ENCODE peak calls at places on chromosomes 13 and 19, in four cellular contexts. One of them, this sample, is unnamed.

GRCh38 chr19:35216833-35217707 is 11.5 kb downstream of the FAM187B start:
- DNase-seq in activated CD4-positive, alpha-beta T cell treated with anti-CD3 and anti-CD28 coated beads, Interleukin-2, amount 50 U/mL, for 1 hour: peak
- DNase-seq in stimulated activated CD4-positive, alpha-beta T cell treated with anti-CD3 and anti-CD28 coated beads, TNF-alpha, amount 100 ng/mL, for 4 hours: no peak
- DNase-seq in H7: peak
- DNase-seq in this sample: peak

GRCh38 chr19:16285769-16286564 is 38.7 kb upstream of the KLF2 start:
- DNase-seq in stimulated activated CD4-positive, alpha-beta T cell treated with anti-CD3 and anti-CD28 coated beads, TNF-alpha, amount 100 ng/mL, for 4 hours: no peak
- DNase-seq in H7: peak
- DNase-seq in activated CD4-positive, alpha-beta T cell treated with anti-CD3 and anti-CD28 coated beads, Interleukin-2, amount 50 U/mL, for 1 hour: no peak
- DNase-seq in this sample: peak

GRCh38 chr19:5993516-5994406 is 15.8 kb upstream of the RANBP3 start:
- DNase-seq in stimulated activated CD4-positive, alpha-beta T cell treated with anti-CD3 and anti-CD28 coated beads, TNF-alpha, amount 100 ng/mL, for 4 hours: no peak
- DNase-seq in H7: peak
- DNase-seq in activated CD4-positive, alpha-beta T cell treated with anti-CD3 and anti-CD28 coated beads, Interleukin-2, amount 50 U/mL, for 1 hour: no peak
- DNase-seq in this sample: no peak

GRCh38 chr19:11421607-11422098 is 2.5 kb upstream of the RGL3 start:
- DNase-seq in stimulated activated CD4-positive, alpha-beta T cell treated with anti-CD3 and anti-CD28 coated beads, TNF-alpha, amount 100 ng/mL, for 4 hours: no peak
- DNase-seq in H7: peak
- DNase-seq in activated CD4-positive, alpha-beta T cell treated with anti-CD3 and anti-CD28 coated beads, Interleukin-2, amount 50 U/mL, for 1 hour: no peak
- DNase-seq in this sample: peak

GRCh38 chr13:43835701-43836100 is 43.8 kb downstream of the CCDC122 start:
- DNase-seq in stimulated activated CD4-positive, alpha-beta T cell treated with anti-CD3 and anti-CD28 coated beads, TNF-alpha, amount 100 ng/mL, for 4 hours: no peak
- DNase-seq in activated CD4-positive, alpha-beta T cell treated with anti-CD3 and anti-CD28 coated beads, Interleukin-2, amount 50 U/mL, for 1 hour: no peak
- DNase-seq in H7: no peak
- DNase-seq in this sample: no peak

GRCh38 chr19:3990815-3991117 is 5.5 kb upstream of the EEF2 start:
- DNase-seq in stimulated activated CD4-positive, alpha-beta T cell treated with anti-CD3 and anti-CD28 coated beads, TNF-alpha, amount 100 ng/mL, for 4 hours: no peak
- DNase-seq in H7: no peak
- DNase-seq in activated CD4-positive, alpha-beta T cell treated with anti-CD3 and anti-CD28 coated beads, Interleukin-2, amount 50 U/mL, for 1 hour: no peak
- DNase-seq in this sample: no peak

GRCh38 chr19:47891923-47892666 is 6.0 kb upstream of the SULT2A1 start:
- DNase-seq in stimulated activated CD4-positive, alpha-beta T cell treated with anti-CD3 and anti-CD28 coated beads, TNF-alpha, amount 100 ng/mL, for 4 hours: no peak
- DNase-seq in activated CD4-positive, alpha-beta T cell treated with anti-CD3 and anti-CD28 coated beads, Interleukin-2, amount 50 U/mL, for 1 hour: no peak
- DNase-seq in H7: peak
- DNase-seq in this sample: no peak

GRCh38 chr19:2123682-2124387 is 27.1 kb downstream of the IZUMO4 start:
- DNase-seq in stimulated activated CD4-positive, alpha-beta T cell treated with anti-CD3 and anti-CD28 coated beads, TNF-alpha, amount 100 ng/mL, for 4 hours: no peak
- DNase-seq in activated CD4-positive, alpha-beta T cell treated with anti-CD3 and anti-CD28 coated beads, Interleukin-2, amount 50 U/mL, for 1 hour: peak
- DNase-seq in H7: peak
- DNase-seq in this sample: peak

GRCh38 chr19:6800991-6801396 is 28.5 kb downstream of the VAV1 start:
- DNase-seq in activated CD4-positive, alpha-beta T cell treated with anti-CD3 and anti-CD28 coated beads, Interleukin-2, amount 50 U/mL, for 1 hour: no peak
- DNase-seq in stimulated activated CD4-positive, alpha-beta T cell treated with anti-CD3 and anti-CD28 coated beads, TNF-alpha, amount 100 ng/mL, for 4 hours: no peak
- DNase-seq in H7: no peak
- DNase-seq in this sample: peak

GRCh38 chr19:40776364-40776763 is 1.0 kb downstream of the MIA start:
- DNase-seq in stimulated activated CD4-positive, alpha-beta T cell treated with anti-CD3 and anti-CD28 coated beads, TNF-alpha, amount 100 ng/mL, for 4 hours: no peak
- DNase-seq in activated CD4-positive, alpha-beta T cell treated with anti-CD3 and anti-CD28 coated beads, Interleukin-2, amount 50 U/mL, for 1 hour: no peak
- DNase-seq in H7: no peak
- DNase-seq in this sample: no peak

GRCh38 chr13:91767681-91768080 is 369.3 kb downstream of the GPC5 start:
- DNase-seq in stimulated activated CD4-positive, alpha-beta T cell treated with anti-CD3 and anti-CD28 coated beads, TNF-alpha, amount 100 ng/mL, for 4 hours: no peak
- DNase-seq in activated CD4-positive, alpha-beta T cell treated with anti-CD3 and anti-CD28 coated beads, Interleukin-2, amount 50 U/mL, for 1 hour: no peak
- DNase-seq in H7: no peak
- DNase-seq in this sample: no peak

GRCh38 chr13:42707596-42707995 is 73.8 kb upstream of the FAM216B start:
- DNase-seq in stimulated activated CD4-positive, alpha-beta T cell treated with anti-CD3 and anti-CD28 coated beads, TNF-alpha, amount 100 ng/mL, for 4 hours: no peak
- DNase-seq in H7: no peak
- DNase-seq in activated CD4-positive, alpha-beta T cell treated with anti-CD3 and anti-CD28 coated beads, Interleukin-2, amount 50 U/mL, for 1 hour: no peak
- DNase-seq in this sample: no peak

GRCh38 chr13:50425772-50426171 is 410.5 kb downstream of the KCNRG start:
- DNase-seq in activated CD4-positive, alpha-beta T cell treated with anti-CD3 and anti-CD28 coated beads, Interleukin-2, amount 50 U/mL, for 1 hour: no peak
- DNase-seq in H7: no peak
- DNase-seq in stimulated activated CD4-positive, alpha-beta T cell treated with anti-CD3 and anti-CD28 coated beads, TNF-alpha, amount 100 ng/mL, for 4 hours: no peak
- DNase-seq in this sample: no peak

GRCh38 chr19:4567584-4568071 is 8.1 kb upstream of the SEMA6B start:
- DNase-seq in stimulated activated CD4-positive, alpha-beta T cell treated with anti-CD3 and anti-CD28 coated beads, TNF-alpha, amount 100 ng/mL, for 4 hours: peak
- DNase-seq in activated CD4-positive, alpha-beta T cell treated with anti-CD3 and anti-CD28 coated beads, Interleukin-2, amount 50 U/mL, for 1 hour: peak
- DNase-seq in H7: peak
- DNase-seq in this sample: peak

GRCh38 chr19:33445752-33446070 is 72.2 kb downstream of the CEBPG start:
- DNase-seq in H7: no peak
- DNase-seq in activated CD4-positive, alpha-beta T cell treated with anti-CD3 and anti-CD28 coated beads, Interleukin-2, amount 50 U/mL, for 1 hour: no peak
- DNase-seq in stimulated activated CD4-positive, alpha-beta T cell treated with anti-CD3 and anti-CD28 coated beads, TNF-alpha, amount 100 ng/mL, for 4 hours: no peak
- DNase-seq in this sample: no peak

GRCh38 chr13:20514866-20515265 is 10.8 kb downstream of the CRYL1 start:
- DNase-seq in H7: no peak
- DNase-seq in stimulated activated CD4-positive, alpha-beta T cell treated with anti-CD3 and anti-CD28 coated beads, TNF-alpha, amount 100 ng/mL, for 4 hours: no peak
- DNase-seq in activated CD4-positive, alpha-beta T cell treated with anti-CD3 and anti-CD28 coated beads, Interleukin-2, amount 50 U/mL, for 1 hour: no peak
- DNase-seq in this sample: no peak

GRCh38 chr19:51102991-51103390 is 5.2 kb downstream of the CTU1 start:
- DNase-seq in stimulated activated CD4-positive, alpha-beta T cell treated with anti-CD3 and anti-CD28 coated beads, TNF-alpha, amount 100 ng/mL, for 4 hours: no peak
- DNase-seq in H7: no peak
- DNase-seq in activated CD4-positive, alpha-beta T cell treated with anti-CD3 and anti-CD28 coated beads, Interleukin-2, amount 50 U/mL, for 1 hour: no peak
- DNase-seq in this sample: no peak

GRCh38 chr19:20186163-20186562 is 19.1 kb downstream of the ZNF486 start:
- DNase-seq in stimulated activated CD4-positive, alpha-beta T cell treated with anti-CD3 and anti-CD28 coated beads, TNF-alpha, amount 100 ng/mL, for 4 hours: no peak
- DNase-seq in H7: no peak
- DNase-seq in activated CD4-positive, alpha-beta T cell treated with anti-CD3 and anti-CD28 coated beads, Interleukin-2, amount 50 U/mL, for 1 hour: no peak
- DNase-seq in this sample: no peak

GRCh38 chr19:46746281-46746965 is at the start of gene STRN4:
- DNase-seq in stimulated activated CD4-positive, alpha-beta T cell treated with anti-CD3 and anti-CD28 coated beads, TNF-alpha, amount 100 ng/mL, for 4 hours: peak
- DNase-seq in activated CD4-positive, alpha-beta T cell treated with anti-CD3 and anti-CD28 coated beads, Interleukin-2, amount 50 U/mL, for 1 hour: peak
- DNase-seq in H7: peak
- DNase-seq in this sample: peak

GRCh38 chr13:18212873-18213272 is 968.8 kb downstream of the TUBA3C start:
- DNase-seq in stimulated activated CD4-positive, alpha-beta T cell treated with anti-CD3 and anti-CD28 coated beads, TNF-alpha, amount 100 ng/mL, for 4 hours: no peak
- DNase-seq in activated CD4-positive, alpha-beta T cell treated with anti-CD3 and anti-CD28 coated beads, Interleukin-2, amount 50 U/mL, for 1 hour: peak
- DNase-seq in H7: no peak
- DNase-seq in this sample: no peak

GRCh38 chr13:99652901-99653300 is 151.6 kb downstream of the TM9SF2 start:
- DNase-seq in stimulated activated CD4-positive, alpha-beta T cell treated with anti-CD3 and anti-CD28 coated beads, TNF-alpha, amount 100 ng/mL, for 4 hours: no peak
- DNase-seq in H7: no peak
- DNase-seq in activated CD4-positive, alpha-beta T cell treated with anti-CD3 and anti-CD28 coated beads, Interleukin-2, amount 50 U/mL, for 1 hour: no peak
- DNase-seq in this sample: no peak

GRCh38 chr13:88153353-88153752 is 482.2 kb downstream of the SLITRK5 start:
- DNase-seq in H7: no peak
- DNase-seq in stimulated activated CD4-positive, alpha-beta T cell treated with anti-CD3 and anti-CD28 coated beads, TNF-alpha, amount 100 ng/mL, for 4 hours: no peak
- DNase-seq in activated CD4-positive, alpha-beta T cell treated with anti-CD3 and anti-CD28 coated beads, Interleukin-2, amount 50 U/mL, for 1 hour: no peak
- DNase-seq in this sample: no peak

GRCh38 chr13:97496511-97496910 is 62.5 kb downstream of the RAP2A start:
- DNase-seq in activated CD4-positive, alpha-beta T cell treated with anti-CD3 and anti-CD28 coated beads, Interleukin-2, amount 50 U/mL, for 1 hour: no peak
- DNase-seq in H7: no peak
- DNase-seq in stimulated activated CD4-positive, alpha-beta T cell treated with anti-CD3 and anti-CD28 coated beads, TNF-alpha, amount 100 ng/mL, for 4 hours: no peak
- DNase-seq in this sample: no peak

GRCh38 chr19:49830766-49831165 is 12.7 kb downstream of the MED25 start:
- DNase-seq in H7: peak
- DNase-seq in stimulated activated CD4-positive, alpha-beta T cell treated with anti-CD3 and anti-CD28 coated beads, TNF-alpha, amount 100 ng/mL, for 4 hours: no peak
- DNase-seq in activated CD4-positive, alpha-beta T cell treated with anti-CD3 and anti-CD28 coated beads, Interleukin-2, amount 50 U/mL, for 1 hour: no peak
- DNase-seq in this sample: no peak

GRCh38 chr13:27810461-27810860 is 18.2 kb downstream of the GSX1 start:
- DNase-seq in H7: no peak
- DNase-seq in stimulated activated CD4-positive, alpha-beta T cell treated with anti-CD3 and anti-CD28 coated beads, TNF-alpha, amount 100 ng/mL, for 4 hours: no peak
- DNase-seq in activated CD4-positive, alpha-beta T cell treated with anti-CD3 and anti-CD28 coated beads, Interleukin-2, amount 50 U/mL, for 1 hour: no peak
- DNase-seq in this sample: no peak

GRCh38 chr13:75076476-75076875 is 405.5 kb downstream of the TBC1D4 start:
- DNase-seq in H7: no peak
- DNase-seq in stimulated activated CD4-positive, alpha-beta T cell treated with anti-CD3 and anti-CD28 coated beads, TNF-alpha, amount 100 ng/mL, for 4 hours: no peak
- DNase-seq in activated CD4-positive, alpha-beta T cell treated with anti-CD3 and anti-CD28 coated beads, Interleukin-2, amount 50 U/mL, for 1 hour: no peak
- DNase-seq in this sample: no peak

GRCh38 chr13:40518481-40518882 is 148.0 kb downstream of the FOXO1 start:
- DNase-seq in stimulated activated CD4-positive, alpha-beta T cell treated with anti-CD3 and anti-CD28 coated beads, TNF-alpha, amount 100 ng/mL, for 4 hours: peak
- DNase-seq in activated CD4-positive, alpha-beta T cell treated with anti-CD3 and anti-CD28 coated beads, Interleukin-2, amount 50 U/mL, for 1 hour: peak
- DNase-seq in H7: no peak
- DNase-seq in this sample: no peak

GRCh38 chr13:109922518-109922917 is 136.1 kb upstream of the IRS2 start:
- DNase-seq in activated CD4-positive, alpha-beta T cell treated with anti-CD3 and anti-CD28 coated beads, Interleukin-2, amount 50 U/mL, for 1 hour: no peak
- DNase-seq in H7: no peak
- DNase-seq in stimulated activated CD4-positive, alpha-beta T cell treated with anti-CD3 and anti-CD28 coated beads, TNF-alpha, amount 100 ng/mL, for 4 hours: no peak
- DNase-seq in this sample: no peak

GRCh38 chr19:51407631-51408131 is 9.8 kb downstream of the SIGLEC10 start:
- DNase-seq in activated CD4-positive, alpha-beta T cell treated with anti-CD3 and anti-CD28 coated beads, Interleukin-2, amount 50 U/mL, for 1 hour: no peak
- DNase-seq in H7: peak
- DNase-seq in stimulated activated CD4-positive, alpha-beta T cell treated with anti-CD3 and anti-CD28 coated beads, TNF-alpha, amount 100 ng/mL, for 4 hours: no peak
- DNase-seq in this sample: no peak

GRCh38 chr13:42109957-42110356 is 61.5 kb downstream of the DGKH start:
- DNase-seq in H7: no peak
- DNase-seq in stimulated activated CD4-positive, alpha-beta T cell treated with anti-CD3 and anti-CD28 coated beads, TNF-alpha, amount 100 ng/mL, for 4 hours: no peak
- DNase-seq in activated CD4-positive, alpha-beta T cell treated with anti-CD3 and anti-CD28 coated beads, Interleukin-2, amount 50 U/mL, for 1 hour: no peak
- DNase-seq in this sample: no peak

GRCh38 chr13:31703780-31704179 is 35.5 kb upstream of the RXFP2 start:
- DNase-seq in stimulated activated CD4-positive, alpha-beta T cell treated with anti-CD3 and anti-CD28 coated beads, TNF-alpha, amount 100 ng/mL, for 4 hours: no peak
- DNase-seq in H7: no peak
- DNase-seq in activated CD4-positive, alpha-beta T cell treated with anti-CD3 and anti-CD28 coated beads, Interleukin-2, amount 50 U/mL, for 1 hour: no peak
- DNase-seq in this sample: no peak

GRCh38 chr19:16584825-16585801 is 12.9 kb upstream of the SLC35E1 start:
- DNase-seq in stimulated activated CD4-positive, alpha-beta T cell treated with anti-CD3 and anti-CD28 coated beads, TNF-alpha, amount 100 ng/mL, for 4 hours: no peak
- DNase-seq in activated CD4-positive, alpha-beta T cell treated with anti-CD3 and anti-CD28 coated beads, Interleukin-2, amount 50 U/mL, for 1 hour: no peak
- DNase-seq in H7: no peak
- DNase-seq in this sample: no peak

GRCh38 chr13:99484405-99484981 is 16.8 kb upstream of the TM9SF2 start:
- DNase-seq in H7: no peak
- DNase-seq in stimulated activated CD4-positive, alpha-beta T cell treated with anti-CD3 and anti-CD28 coated beads, TNF-alpha, amount 100 ng/mL, for 4 hours: no peak
- DNase-seq in activated CD4-positive, alpha-beta T cell treated with anti-CD3 and anti-CD28 coated beads, Interleukin-2, amount 50 U/mL, for 1 hour: no peak
- DNase-seq in this sample: no peak

GRCh38 chr13:75587679-75588078 is 38.1 kb downstream of the UCHL3 start:
- DNase-seq in H7: peak
- DNase-seq in stimulated activated CD4-positive, alpha-beta T cell treated with anti-CD3 and anti-CD28 coated beads, TNF-alpha, amount 100 ng/mL, for 4 hours: no peak
- DNase-seq in activated CD4-positive, alpha-beta T cell treated with anti-CD3 and anti-CD28 coated beads, Interleukin-2, amount 50 U/mL, for 1 hour: no peak
- DNase-seq in this sample: no peak

GRCh38 chr13:68234278-68234677 is 1004.1 kb upstream of the PCDH9 start:
- DNase-seq in stimulated activated CD4-positive, alpha-beta T cell treated with anti-CD3 and anti-CD28 coated beads, TNF-alpha, amount 100 ng/mL, for 4 hours: no peak
- DNase-seq in H7: peak
- DNase-seq in activated CD4-positive, alpha-beta T cell treated with anti-CD3 and anti-CD28 coated beads, Interleukin-2, amount 50 U/mL, for 1 hour: no peak
- DNase-seq in this sample: no peak